ENCODE peak calls at places on chromosomes 4 and X, in seven cellular contexts. N is left lung, R is lower lobe of right lung, W is ovary, L is breast epithelium, X is sigmoid colon, F is endodermal cell. H is an unnamed sample.

GRCh38 chr4:122845066-122845465 is 18.4 kb downstream of the FGF2 start:
- DNase-seq in F (no peak), X (no peak), R (no peak), N (no peak), L (no peak), W (no peak), H (no peak)

GRCh38 chr4:112759313-112759712 is 122.4 kb downstream of the LARP7 start:
- DNase-seq in X (no peak), L (no peak), N (no peak), W (no peak), R (no peak), F (peak), H (no peak)

GRCh38 chr4:81453024-81453423 is 18.7 kb downstream of the RASGEF1B start:
- DNase-seq in R (no peak), N (no peak), W (no peak), X (no peak), L (no peak), F (peak), H (no peak)

GRCh38 chr4:23991444-23991843 is 101.6 kb upstream of the PPARGC1A start:
- DNase-seq in L (no peak), R (no peak), F (no peak), N (no peak), X (no peak), W (no peak), H (no peak)

GRCh38 chrX:47321386-47321785 is 49.0 kb upstream of the ZNF157 start:
- DNase-seq in X (peak), W (peak), N (no peak), F (peak), R (peak), L (no peak), H (no peak)

GRCh38 chrX:140608111-140608510 is 101.4 kb upstream of the LINC00632 start:
- DNase-seq in X (no peak), F (no peak), W (no peak), N (no peak), L (no peak), R (no peak), H (no peak)

GRCh38 chr4:63986253-63986652 is 423.0 kb downstream of the TECRL start:
- DNase-seq in W (no peak), F (no peak), X (no peak), R (no peak), N (no peak), L (no peak), H (no peak)

GRCh38 chrX:23127586-23127985 is 127.8 kb downstream of the DDX53 start:
- DNase-seq in F (no peak), N (no peak), L (no peak), X (no peak), W (no peak), R (no peak), H (no peak)

GRCh38 chr4:167622481-167623240 is 388.4 kb upstream of the SPOCK3 start:
- DNase-seq in W (no peak), L (no peak), X (no peak), R (no peak), F (peak), N (peak), H (peak)

GRCh38 chrX:140141444-140142029 is 176.2 kb upstream of the CXorf66 start:
- DNase-seq in X (no peak), W (no peak), R (no peak), N (no peak), F (peak), L (no peak), H (peak)

GRCh38 chr4:27278615-27279014 is 418.0 kb downstream of the STIM2 start:
- DNase-seq in R (no peak), F (peak), X (no peak), N (no peak), L (no peak), W (no peak), H (peak)

GRCh38 chrX:133215747-133216146 is 2.4 kb downstream of the TFDP3 start:
- DNase-seq in F (peak), W (no peak), L (peak), N (no peak), X (no peak), R (no peak), H (peak)

GRCh38 chr4:39528056-39528465 is 822 bp upstream of the UGDH start:
- DNase-seq in F (no peak), L (peak), X (peak), R (no peak), N (peak), W (no peak), H (no peak)

GRCh38 chrX:101550362-101550761 is at the start of gene ARMCX1:
- DNase-seq in N (peak), L (peak), F (peak), X (peak), W (peak), R (peak), H (no peak)

GRCh38 chrX:40755291-40756249 is 20.2 kb upstream of the MED14 start:
- DNase-seq in W (no peak), F (peak), R (no peak), X (no peak), N (no peak), L (no peak), H (no peak)

GRCh38 chr4:182560358-182560757 is 317.2 kb downstream of the TENM3 start:
- DNase-seq in L (no peak), X (no peak), F (peak), N (no peak), R (no peak), W (no peak), H (no peak)

GRCh38 chr4:76386566-76387305 is 34.2 kb downstream of the CCDC158 start:
- DNase-seq in W (no peak), L (no peak), R (no peak), X (no peak), F (no peak), N (peak), H (no peak)

GRCh38 chr4:153619811-153620210 is 64.3 kb upstream of the TLR2 start:
- DNase-seq in R (no peak), F (no peak), N (no peak), L (no peak), W (no peak), X (no peak), H (no peak)

GRCh38 chr4:51831133-51831532 is 11.8 kb upstream of the DCUN1D4 start:
- DNase-seq in W (peak), X (peak), F (peak), R (peak), N (peak), L (no peak), H (peak)

GRCh38 chr4:183376381-183376780 is 54.2 kb upstream of the CLDN24 start:
- DNase-seq in R (no peak), F (no peak), L (no peak), X (no peak), W (no peak), N (no peak), H (no peak)

GRCh38 chr4:22458112-22458511 is 57.8 kb downstream of the ADGRA3 start:
- DNase-seq in W (no peak), L (no peak), R (no peak), N (no peak), X (no peak), F (no peak), H (no peak)

GRCh38 chr4:2837110-2837903 is 6.3 kb upstream of the ADD1 start:
- DNase-seq in R (peak), L (no peak), F (peak), N (peak), X (peak), W (no peak), H (no peak)
- H3K4me3 ChIP-seq in R (peak), L (peak), F (no peak), N (no peak), X (no peak), W (peak), H (no peak)

DNA sequence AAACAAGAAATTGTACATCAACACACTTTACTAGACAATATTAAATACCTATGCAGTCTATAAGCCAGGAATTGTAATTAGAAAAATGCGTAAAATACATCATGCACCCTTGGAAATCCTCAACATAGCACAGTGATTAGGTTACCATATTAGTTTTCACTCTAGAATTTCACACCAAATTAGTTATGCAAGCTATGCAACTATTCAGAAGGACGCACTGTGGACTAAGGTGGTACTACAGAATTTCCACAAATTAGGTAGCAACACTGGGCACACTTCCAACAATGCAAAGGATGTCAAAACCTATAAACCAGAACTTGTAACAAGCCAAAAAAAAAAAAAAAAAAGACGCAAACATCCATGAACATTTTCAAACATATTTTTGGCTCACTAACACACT is 71.1 kb upstream of the ZCCHC13 start:
- DNase-seq in L (no peak), N (no peak), W (no peak), R (no peak), F (no peak), X (no peak), H (peak)
- TF ChIP-seq CTCF in L (no peak), N (no peak), W (no peak), R (no peak), F (peak), X (no peak), H (peak)

DNA sequence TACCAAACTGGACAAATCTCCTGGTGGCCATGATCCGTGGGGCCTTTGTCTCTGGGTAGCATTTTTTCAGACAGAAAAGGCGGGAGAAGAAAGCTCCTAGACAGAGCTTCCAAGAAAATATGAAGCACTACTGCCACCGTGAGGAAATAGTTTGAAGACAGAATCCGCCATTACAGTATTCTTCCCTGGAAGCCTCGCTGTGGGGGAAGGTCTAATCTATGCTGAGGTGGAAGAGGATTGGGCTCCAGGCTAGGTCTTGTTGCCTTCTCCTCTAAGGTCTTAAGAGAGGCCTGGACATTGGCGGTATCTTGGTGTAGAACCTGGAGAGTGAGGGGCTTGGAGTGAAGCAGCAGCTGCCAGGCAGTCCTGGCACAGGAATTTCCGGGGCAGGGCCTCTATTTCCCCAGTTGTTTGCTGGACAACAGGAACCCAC is 218.9 kb downstream of the OR13H1 start:
- DNase-seq in W (peak), N (no peak), X (peak), F (no peak), R (no peak), L (no peak), H (no peak)
- H3K4me3 ChIP-seq in W (peak), N (peak), X (peak), F (no peak), R (no peak), L (peak), H (no peak)

GRCh38 chr4:118682928-118683327 is 2.3 kb upstream of the METTL14 start:
- DNase-seq in W (no peak), X (no peak), N (no peak), R (no peak), F (peak), L (no peak), H (no peak)
- TF ChIP-seq CTCF in W (no peak), X (peak), N (no peak), R (peak), F (peak), L (peak), H (peak)

DNA sequence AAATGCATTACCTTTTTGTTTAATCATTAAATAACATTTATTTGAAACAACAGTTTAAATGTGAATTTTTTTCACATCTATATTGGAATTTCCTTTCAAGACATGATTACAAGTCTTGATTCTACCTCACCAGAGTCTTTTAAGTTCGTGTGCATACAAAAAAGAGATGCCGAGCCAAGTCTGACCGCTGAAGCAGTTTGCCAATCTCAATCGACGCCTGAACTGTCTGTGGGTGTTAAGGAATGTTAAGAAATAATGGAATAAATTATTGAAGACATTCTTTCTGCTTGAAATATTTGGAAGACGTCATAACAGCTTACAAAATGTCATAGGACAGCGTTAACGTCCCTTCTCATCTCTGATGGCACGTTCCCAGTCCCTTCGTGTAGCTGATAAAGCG is 27.9 kb upstream of the TNIP3 start:
- DNase-seq in F (no peak), R (no peak), X (no peak), W (no peak), N (no peak), L (no peak), H (no peak)
- H3K4me3 ChIP-seq in F (no peak), R (peak), X (no peak), W (no peak), N (no peak), L (peak), H (no peak)

GRCh38 chr4:56245547-56246229 is 141.6 kb downstream of the AASDH start:
- DNase-seq in F (no peak), N (no peak), X (no peak), L (no peak), R (no peak), W (no peak), H (no peak)
- TF ChIP-seq CTCF in F (no peak), N (no peak), X (no peak), L (no peak), R (no peak), W (no peak), H (no peak)

GRCh38 chr4:127788517-127788916 is 6.4 kb downstream of the HSPA4L start:
- DNase-seq in N (no peak), X (no peak), W (no peak), F (peak), R (no peak), L (no peak), H (peak)

DNA sequence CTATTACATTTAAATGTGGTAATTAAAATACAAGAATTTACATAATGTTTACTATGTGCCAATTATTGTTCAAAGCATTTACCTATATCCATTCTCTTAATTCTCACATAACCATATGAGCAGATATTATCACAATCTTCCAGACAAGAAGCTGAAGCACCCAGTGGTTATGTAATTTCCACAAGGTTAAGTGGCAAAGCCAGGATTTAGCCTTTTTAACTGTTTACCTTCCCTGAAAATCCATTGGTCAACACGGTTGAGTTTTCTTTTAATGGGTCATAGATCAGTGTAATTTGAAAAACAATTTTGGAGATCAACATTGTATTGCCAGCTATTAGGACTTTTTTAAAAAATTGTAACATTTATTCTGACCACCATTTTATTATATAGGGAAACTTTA is 11.4 kb downstream of the HSPA4L start:
- DNase-seq in X (no peak), R (no peak), L (no peak), W (no peak), N (no peak), F (no peak), H (no peak)
- H3K4me3 ChIP-seq in X (no peak), R (no peak), L (no peak), W (no peak), N (no peak), F (no peak), H (no peak)

H was measured in LNCaP clone FGC.